ENCODE peak calls at places on chromosomes 5 and 9, in seven cellular contexts. J, R, L, D, G, I and Y are unnamed samples.

GRCh38 chr9:134939836-134940235 is 22.1 kb upstream of the FCN1 start:
- DNase-seq in L (no peak), D (no peak), J (no peak), G (no peak), I (no peak), R (no peak), Y (no peak)

GRCh38 chr9:94911211-94911610 is 184.7 kb downstream of the AOPEP start:
- DNase-seq in I (no peak), J (no peak), R (no peak), G (no peak), D (no peak), L (no peak), Y (no peak)

GRCh38 chr5:67793418-67793817 is 422.1 kb upstream of the PIK3R1 start:
- DNase-seq in G (no peak), I (no peak), R (no peak), D (no peak), J (no peak), L (no peak), Y (no peak)

GRCh38 chr9:4143951-4144717 is 155.7 kb downstream of the GLIS3 start:
- DNase-seq in J (no peak), I (no peak), G (no peak), D (no peak), L (no peak), R (no peak), Y (no peak)

GRCh38 chr5:93850311-93850710 is 108.9 kb upstream of the POU5F2 start:
- DNase-seq in J (no peak), G (no peak), I (no peak), D (no peak), L (no peak), R (no peak), Y (no peak)

GRCh38 chr9:129254566-129255287 is 76.7 kb upstream of the IER5L start:
- DNase-seq in L (no peak), J (no peak), I (no peak), R (no peak), G (peak), D (no peak), Y (no peak)

GRCh38 chr9:88747768-88748167 is 212.8 kb downstream of the NXNL2 start:
- DNase-seq in J (no peak), L (no peak), R (no peak), I (no peak), D (no peak), G (no peak), Y (no peak)

GRCh38 chr9:94870793-94871558 is 144.5 kb downstream of the AOPEP start:
- DNase-seq in I (no peak), L (peak), G (peak), D (no peak), J (no peak), R (peak), Y (no peak)

GRCh38 chr5:138967806-138968448 is 92.8 kb upstream of the LRRTM2 start:
- DNase-seq in I (no peak), G (peak), L (no peak), R (no peak), J (peak), D (no peak), Y (no peak)

GRCh38 chr5:136309376-136309775 is 56.0 kb downstream of the TRPC7 start:
- DNase-seq in R (no peak), J (no peak), G (no peak), L (no peak), D (no peak), I (no peak), Y (no peak)

GRCh38 chr9:126682928-126683697 is 69.4 kb downstream of the LMX1B start:
- DNase-seq in L (no peak), D (no peak), G (no peak), J (no peak), R (no peak), I (no peak), Y (no peak)

GRCh38 chr9:134284273-134284672 is 42.0 kb upstream of the RXRA start:
- DNase-seq in D (no peak), J (no peak), R (no peak), L (no peak), G (no peak), I (no peak), Y (no peak)

GRCh38 chr5:90518666-90519065 is 10.7 kb downstream of the LYSMD3 start:
- DNase-seq in J (no peak), R (peak), D (no peak), I (no peak), G (no peak), L (no peak), Y (no peak)

GRCh38 chr5:154478224-154478565 is at the start of gene HAND1:
- DNase-seq in R (no peak), G (no peak), L (no peak), I (no peak), J (peak), D (no peak), Y (no peak)

GRCh38 chr5:65015767-65016166 is 247.0 kb downstream of the CWC27 start:
- DNase-seq in L (no peak), I (no peak), R (no peak), D (no peak), J (no peak), G (no peak), Y (no peak)

GRCh38 chr9:136218673-136219072 is 13.7 kb upstream of the LHX3 start:
- DNase-seq in J (no peak), L (no peak), D (no peak), R (no peak), G (no peak), I (no peak), Y (no peak)

GRCh38 chr5:102295534-102296228 is 403 bp downstream of the SLCO4C1 start:
- DNase-seq in D (no peak), R (peak), I (no peak), L (no peak), J (peak), G (peak), Y (no peak)

GRCh38 chr9:5839572-5839902 is 6.6 kb upstream of the ERMP1 start:
- DNase-seq in L (no peak), G (no peak), D (no peak), R (no peak), J (no peak), I (no peak), Y (no peak)

GRCh38 chr5:43773032-43773830 is 170.3 kb downstream of the NNT start:
- DNase-seq in R (no peak), G (no peak), I (no peak), J (no peak), D (no peak), L (no peak), Y (no peak)

GRCh38 chr9:79452265-79452664 is 119.5 kb upstream of the TLE4 start:
- DNase-seq in R (no peak), I (no peak), G (no peak), L (no peak), D (no peak), J (no peak), Y (no peak)

GRCh38 chr9:87569008-87569908 is 71.6 kb downstream of the DAPK1 start:
- DNase-seq in I (no peak), R (no peak), G (no peak), J (no peak), L (no peak), D (no peak), Y (no peak)

GRCh38 chr9:93315118-93315517 is 131.2 kb downstream of the WNK2 start:
- DNase-seq in I (no peak), D (no peak), G (no peak), J (no peak), L (no peak), R (no peak), Y (no peak)

GRCh38 chr9:83956288-83957028 is 23.6 kb downstream of the HNRNPK start:
- DNase-seq in I (peak), D (no peak), G (peak), L (peak), J (peak), R (peak), Y (peak)

GRCh38 chr5:160260881-160261815 is 31.8 kb downstream of the FABP6 start:
- DNase-seq in I (no peak), J (peak), D (no peak), L (no peak), R (no peak), G (peak), Y (no peak)

GRCh38 chr5:73793911-73794310 is 167.9 kb downstream of the ARHGEF28 start:
- DNase-seq in L (no peak), I (no peak), J (no peak), R (no peak), D (no peak), G (no peak), Y (no peak)

GRCh38 chr9:89755835-89756234 is 151.0 kb downstream of the GADD45G start:
- DNase-seq in D (no peak), R (no peak), J (no peak), L (no peak), I (no peak), G (no peak), Y (no peak)

GRCh38 chr9:13205824-13206223 is 73.7 kb downstream of the MPDZ start:
- DNase-seq in D (no peak), I (no peak), J (no peak), L (no peak), G (no peak), R (no peak), Y (no peak)

GRCh38 chr5:138655530-138656245 is 80.5 kb upstream of the HSPA9 start:
- DNase-seq in L (no peak), J (no peak), D (no peak), G (no peak), I (no peak), R (no peak), Y (no peak)

GRCh38 chr5:56569576-56569975 is 245.8 kb upstream of the MAP3K1 start:
- DNase-seq in J (no peak), G (no peak), L (no peak), D (no peak), I (no peak), R (no peak), Y (no peak)

GRCh38 chr9:131773911-131774379 is 34.1 kb upstream of the RAPGEF1 start:
- DNase-seq in L (no peak), R (peak), G (no peak), D (no peak), J (peak), I (no peak), Y (peak)

GRCh38 chr5:139474815-139475791 is 4.3 kb downstream of the SMIM33 start:
- DNase-seq in J (peak), R (no peak), L (no peak), G (peak), D (no peak), I (no peak), Y (no peak)

GRCh38 chr5:177133845-177134652 is 476 bp downstream of the NSD1 start:
- DNase-seq in G (peak), J (peak), L (peak), I (peak), D (no peak), R (peak), Y (peak)

GRCh38 chr5:44952376-44952775 is 143.6 kb downstream of the MRPS30 start:
- DNase-seq in D (no peak), J (no peak), R (peak), G (no peak), I (no peak), L (no peak), Y (no peak)

GRCh38 chr5:138463335-138464017 is 1.8 kb upstream of the EGR1 start:
- DNase-seq in G (no peak), D (no peak), J (peak), L (no peak), I (no peak), R (no peak), Y (no peak)

GRCh38 chr5:9316733-9317132 is 229.1 kb downstream of the SEMA5A start:
- DNase-seq in I (no peak), R (no peak), G (no peak), J (no peak), L (no peak), D (no peak), Y (no peak)

GRCh38 chr5:9316041-9316440 is 229.8 kb downstream of the SEMA5A start:
- DNase-seq in G (no peak), I (no peak), L (no peak), D (no peak), J (no peak), R (no peak), Y (no peak)

GRCh38 chr5:9318031-9318430 is 227.8 kb downstream of the SEMA5A start:
- DNase-seq in G (no peak), L (no peak), D (no peak), J (no peak), I (no peak), R (no peak), Y (no peak)

DNA sequence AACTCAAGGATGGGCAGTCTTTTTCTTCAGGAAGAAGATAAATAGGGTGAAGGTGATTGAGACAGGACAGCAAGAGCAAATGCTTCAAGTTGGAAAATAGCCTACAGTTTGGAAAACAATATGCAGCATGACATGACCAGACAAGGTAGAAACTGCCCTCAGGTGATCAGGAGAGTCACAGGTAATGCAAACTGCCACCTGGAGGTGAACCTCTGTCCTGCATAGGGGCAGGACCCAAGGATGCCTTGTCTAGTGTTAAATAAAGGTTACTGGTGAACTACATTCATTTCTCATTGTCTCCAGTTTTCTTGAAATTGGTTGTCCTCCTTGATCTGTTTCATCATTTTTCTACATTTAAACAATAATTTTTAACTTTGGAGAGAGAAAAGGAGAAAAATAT is 232.1 kb downstream of the SEMA5A start:
- DNase-seq in J (no peak), L (no peak), I (no peak), R (no peak), G (no peak), D (no peak), Y (no peak)
- TF ChIP-seq CTCF in J (no peak), L (no peak), I (no peak), R (no peak), G (no peak), D (no peak), Y (no peak)

GRCh38 chr9:116027096-116027495 is 126.5 kb upstream of the PAPPA start:
- DNase-seq in L (no peak), G (no peak), D (no peak), R (no peak), I (no peak), J (no peak), Y (no peak)

GRCh38 chr9:116030532-116030931 is 123.1 kb upstream of the PAPPA start:
- DNase-seq in R (no peak), J (no peak), I (no peak), L (no peak), G (no peak), D (no peak), Y (no peak)

GRCh38 chr9:116027511-116027910 is 126.1 kb upstream of the PAPPA start:
- DNase-seq in I (no peak), D (no peak), L (no peak), R (no peak), J (no peak), G (no peak), Y (no peak)

GRCh38 chr9:116032683-116033440 is 120.7 kb upstream of the PAPPA start:
- DNase-seq in D (no peak), J (no peak), L (no peak), G (no peak), R (no peak), I (no peak), Y (no peak)

DNA sequence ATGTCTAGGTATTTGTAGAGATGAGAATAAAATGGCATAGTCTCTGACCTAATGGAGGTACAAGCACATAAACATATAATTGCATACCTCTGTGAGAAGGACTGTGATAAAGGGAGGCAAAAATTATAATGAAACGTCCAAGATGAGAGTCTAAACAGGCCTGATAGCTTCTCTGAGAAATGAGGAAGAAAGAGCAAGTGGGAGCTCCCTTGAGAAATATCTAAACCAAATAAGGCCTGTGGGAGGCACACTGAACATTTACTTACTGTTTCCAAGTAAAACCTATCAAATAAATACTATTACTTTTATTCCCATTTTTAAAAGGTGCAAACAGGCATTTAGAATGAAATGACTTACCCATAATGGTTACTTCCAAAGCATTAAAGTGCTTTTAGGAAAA is 125.6 kb upstream of the PAPPA start:
- DNase-seq in I (no peak), D (no peak), L (no peak), G (no peak), J (no peak), R (no peak), Y (no peak)
- TF ChIP-seq CTCF in I (no peak), D (no peak), L (no peak), G (no peak), J (no peak), R (no peak), Y (no peak)

DNA sequence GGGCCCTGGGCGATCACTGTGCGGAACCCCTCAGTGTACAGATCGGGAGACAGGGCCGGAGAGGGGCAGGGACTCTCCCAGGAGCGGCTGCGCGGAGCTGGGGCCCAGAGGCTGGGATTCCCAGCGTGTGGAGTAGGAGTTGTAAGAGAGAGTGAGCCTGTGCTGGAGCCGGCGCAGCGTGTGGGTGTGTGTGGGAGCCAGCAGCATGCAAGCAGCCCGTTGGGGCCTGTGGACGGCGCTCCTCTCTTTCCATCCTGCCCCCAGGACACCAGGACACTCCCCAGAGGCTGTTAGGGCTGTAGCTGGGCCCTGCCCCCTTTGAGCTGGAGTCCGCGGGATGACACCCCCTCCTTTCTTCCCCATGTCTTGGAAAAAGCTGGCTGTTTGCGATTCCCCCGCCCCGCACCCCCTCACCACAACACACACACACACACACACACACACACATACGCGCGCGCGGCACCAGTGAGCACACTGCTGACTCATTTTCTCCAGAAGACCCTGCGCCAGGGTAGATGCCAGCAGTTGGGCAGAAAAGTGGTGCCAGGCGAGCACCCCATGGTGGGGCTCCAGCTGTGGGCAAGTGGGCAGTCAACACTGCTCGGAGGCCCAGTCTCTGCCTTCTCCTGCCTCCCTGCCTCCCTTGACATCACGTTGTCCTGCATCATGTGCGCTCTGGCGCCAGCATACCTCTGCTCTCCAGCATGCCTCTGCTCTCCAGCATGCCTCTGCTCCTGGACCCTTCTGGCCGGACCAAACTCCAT is 1.5 kb downstream of the COL27A1 start:
- DNase-seq in L (peak), R (no peak), J (peak), D (no peak), I (no peak), G (peak), Y (no peak)
- TF ChIP-seq CTCF in L (no peak), R (no peak), J (no peak), D (no peak), I (no peak), G (no peak), Y (no peak)

GRCh38 chr5:13217636-13218035 is 726.9 kb downstream of the DNAH5 start:
- DNase-seq in R (no peak), I (no peak), L (no peak), D (no peak), J (no peak), G (no peak), Y (no peak)

GRCh38 chr5:13214182-13214581 is 730.3 kb downstream of the DNAH5 start:
- DNase-seq in I (no peak), D (no peak), J (no peak), R (no peak), G (no peak), L (no peak), Y (no peak)

GRCh38 chr5:13215370-13215769 is 729.1 kb downstream of the DNAH5 start:
- DNase-seq in G (no peak), D (no peak), J (no peak), L (no peak), R (no peak), I (no peak), Y (no peak)

GRCh38 chr5:13215806-13216205 is 728.7 kb downstream of the DNAH5 start:
- DNase-seq in G (no peak), J (no peak), L (no peak), I (no peak), D (no peak), R (no peak), Y (no peak)

DNA sequence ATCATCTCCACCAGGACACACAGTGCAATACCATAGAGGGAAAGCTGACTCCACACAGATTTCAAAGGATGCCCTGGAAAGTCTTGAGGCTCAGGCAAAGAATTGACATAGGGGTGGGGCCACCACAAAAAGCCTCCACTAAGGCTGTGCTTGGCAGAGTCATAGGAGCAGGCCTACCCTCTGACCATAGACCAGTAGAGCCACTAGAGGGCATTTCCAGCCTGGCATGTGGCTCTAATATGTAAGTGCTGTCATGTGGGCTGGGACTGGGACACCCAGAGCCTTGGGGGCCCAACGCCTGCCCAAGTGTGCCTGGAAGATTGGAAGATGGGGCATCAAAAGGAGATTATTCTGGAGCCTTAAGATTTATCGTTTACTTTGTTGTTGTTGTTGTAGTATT is 726.0 kb downstream of the DNAH5 start:
- DNase-seq in I (no peak), G (no peak), R (peak), J (no peak), L (no peak), D (no peak), Y (no peak)
- TF ChIP-seq CTCF in I (no peak), G (no peak), R (peak), J (no peak), L (no peak), D (no peak), Y (no peak)

DNA sequence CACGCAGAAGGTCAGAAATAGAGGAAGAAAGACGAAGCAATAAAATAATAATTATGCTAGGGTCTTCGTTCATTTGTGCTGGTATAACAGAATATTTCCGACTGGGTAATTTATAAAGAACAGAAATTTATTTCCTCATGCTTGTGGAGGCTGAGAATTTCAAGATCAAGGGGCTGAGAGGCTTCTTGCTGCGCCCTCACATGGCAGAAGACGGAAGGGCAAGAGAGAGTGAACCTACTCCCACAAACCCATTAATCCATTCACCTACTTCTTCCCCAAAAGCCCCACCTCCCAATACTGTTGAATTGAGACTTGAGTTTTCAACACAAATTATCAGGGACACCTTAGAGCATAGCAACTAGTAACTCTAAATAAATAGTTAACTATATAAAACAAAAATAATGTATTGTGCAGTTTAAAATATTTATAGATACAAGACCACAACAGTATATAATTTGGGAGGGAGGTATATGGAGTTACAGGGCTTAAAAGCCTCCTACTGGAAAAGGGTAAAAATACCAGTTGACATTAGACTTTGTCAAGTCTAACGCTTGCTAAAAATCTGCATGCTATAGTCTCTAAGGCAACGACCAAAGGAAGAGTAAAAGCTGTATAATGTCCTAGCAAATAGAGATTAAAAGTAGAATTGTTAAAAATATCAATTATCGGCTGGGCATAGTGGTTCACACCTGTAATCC is 40.3 kb upstream of the NAA35 start:
- DNase-seq in D (no peak), J (peak), L (peak), R (no peak), I (no peak), G (no peak), Y (peak)
- TF ChIP-seq CTCF in D (peak), J (peak), L (peak), R (peak), I (peak), G (peak), Y (peak)